ENCODE peak calls at places on chromosomes 12 and 14, in four cellular contexts. J is uterus, G is Calu3, E is ovary. W is an unnamed sample.

GRCh38 chr14:57486767-57487379 is 6.8 kb downstream of the CCDC198 start:
- DNase-seq in G (peak), E (no peak), J (no peak), W (no peak)

GRCh38 chr12:132178801-132179401 is 34.6 kb downstream of the NOC4L start:
- DNase-seq in G (no peak), J (no peak), E (no peak), W (no peak)

GRCh38 chr14:75879031-75879430 is 102.8 kb downstream of the TGFB3 start:
- DNase-seq in J (no peak), G (no peak), E (no peak), W (no peak)

GRCh38 chr12:47218191-47218654 is 138.5 kb upstream of the AMIGO2 start:
- DNase-seq in E (no peak), G (no peak), J (no peak), W (no peak)

GRCh38 chr14:105167303-105168092 is 1.1 kb downstream of the JAG2 start:
- DNase-seq in J (no peak), E (no peak), G (peak), W (peak)

GRCh38 chr12:20508362-20508761 is 140.0 kb downstream of the PDE3A start:
- DNase-seq in E (no peak), G (no peak), J (no peak), W (no peak)

GRCh38 chr14:104319489-104320241 is 181.3 kb downstream of the KIF26A start:
- DNase-seq in J (no peak), E (peak), G (no peak), W (no peak)

GRCh38 chr12:78470354-78471195 is 394.0 kb upstream of the SYT1 start:
- DNase-seq in E (no peak), G (peak), J (no peak), W (peak)

GRCh38 chr12:110708917-110709316 is 20.0 kb upstream of the HVCN1 start:
- DNase-seq in G (no peak), J (no peak), E (no peak), W (no peak)

GRCh38 chr12:110705309-110705708 is 16.4 kb upstream of the HVCN1 start:
- DNase-seq in E (no peak), G (no peak), J (no peak), W (no peak)

GRCh38 chr12:110702081-110702480 is 13.2 kb upstream of the HVCN1 start:
- DNase-seq in G (no peak), J (no peak), E (no peak), W (no peak)

GRCh38 chr12:110704231-110704630 is 15.3 kb upstream of the HVCN1 start:
- DNase-seq in J (no peak), E (no peak), G (no peak), W (no peak)

GRCh38 chr12:110704750-110705149 is 15.8 kb upstream of the HVCN1 start:
- DNase-seq in E (no peak), G (peak), J (no peak), W (peak)
- TF ChIP-seq CTCF in E (no peak), G (no peak), J (no peak), W (peak)

GRCh38 chr14:85535916-85536834 is 6.2 kb downstream of the FLRT2 start:
- DNase-seq in J (peak), E (no peak), G (no peak), W (no peak)
- TF ChIP-seq CTCF in J (peak), E (peak), G (no peak), W (peak)

GRCh38 chr12:51672334-51672733 is 81.3 kb downstream of the SCN8A start:
- DNase-seq in E (no peak), G (no peak), J (no peak), W (no peak)

GRCh38 chr12:51683763-51684357 is 92.8 kb downstream of the SCN8A start:
- DNase-seq in E (no peak), J (no peak), G (no peak), W (peak)

GRCh38 chr12:51675062-51675803 is 84.2 kb downstream of the SCN8A start:
- DNase-seq in J (no peak), G (no peak), E (no peak), W (no peak)

GRCh38 chr12:51676875-51677274 is 85.8 kb downstream of the SCN8A start:
- DNase-seq in G (no peak), E (no peak), J (no peak), W (no peak)

DNA sequence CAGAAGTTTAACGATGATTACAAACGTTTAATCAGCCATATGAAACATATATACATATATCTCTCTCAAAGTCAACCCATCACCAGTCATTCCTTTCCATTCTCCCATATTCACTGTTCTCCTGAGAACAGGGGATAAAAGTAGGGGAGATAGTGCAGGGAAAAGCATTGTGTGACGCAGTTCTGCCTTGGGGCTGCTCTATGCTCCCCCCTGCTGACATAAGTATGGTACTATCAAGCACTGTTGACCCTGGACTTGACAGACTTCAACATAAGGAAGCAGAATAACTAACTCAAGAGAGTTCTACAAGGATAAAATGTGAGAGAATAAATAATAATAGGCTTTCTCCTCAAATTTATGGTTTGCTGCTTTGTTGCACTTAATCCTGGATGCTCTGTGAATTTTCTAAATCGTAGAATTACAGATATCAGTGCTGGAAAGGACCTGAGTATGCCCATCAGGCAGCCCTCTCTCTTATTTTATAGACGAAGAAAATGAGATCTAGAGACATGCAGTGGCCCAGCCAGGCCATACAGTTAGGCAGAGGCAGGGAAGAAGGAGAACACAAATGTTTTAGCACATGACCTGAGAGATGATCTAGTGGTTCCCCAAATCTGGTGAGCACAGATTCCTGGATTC is 87.2 kb downstream of the SCN8A start:
- DNase-seq in G (peak), J (no peak), E (no peak), W (peak)
- TF ChIP-seq CTCF in G (peak), J (no peak), E (no peak), W (peak)

GRCh38 chr14:33897382-33897781 is 53.5 kb downstream of the EGLN3 start:
- DNase-seq in G (no peak), E (no peak), J (no peak), W (no peak)
- TF ChIP-seq CTCF in G (no peak), E (no peak), J (no peak), W (no peak)

GRCh38 chr12:114664661-114665320 is 19.2 kb downstream of the TBX3 start:
- DNase-seq in J (no peak), E (no peak), G (no peak), W (no peak)
- TF ChIP-seq CTCF in J (no peak), E (no peak), G (no peak), W (no peak)

DNA sequence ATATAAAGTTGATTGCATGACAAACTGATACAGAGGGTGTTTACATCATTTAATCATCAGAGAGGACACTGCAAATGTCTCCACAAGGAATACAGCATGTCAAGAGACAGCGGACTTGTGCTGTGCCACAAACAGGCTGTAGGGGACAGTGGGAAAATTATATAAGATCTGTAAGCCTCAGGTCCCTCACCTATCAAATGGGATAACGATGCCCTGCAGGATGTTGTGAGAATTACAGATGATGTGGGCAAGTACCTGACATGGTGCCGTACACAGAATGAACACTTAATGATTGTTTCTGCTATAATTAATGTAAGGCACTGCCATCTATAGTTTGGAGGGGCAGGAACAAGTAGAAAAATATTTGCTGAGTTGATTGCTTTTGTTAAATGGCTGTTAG is 81.9 kb upstream of the GTF2A1 start:
- DNase-seq in G (peak), E (no peak), J (no peak), W (no peak)
- TF ChIP-seq CTCF in G (no peak), E (no peak), J (no peak), W (peak)